ENCODE peak calls at places on chromosome 6, in nine cellular contexts. O is CD4-positive, alpha-beta T cell; U is suprapubic skin; K is AG10803; Y is astrocyte of the spinal cord; H is HFFc6; G is thoracic aorta; R is HL-60; E is AG04450. F is an unnamed sample.

GRCh38 chr6:84314377-84314898 is 87.0 kb upstream of the CEP162 start:
- DNase-seq in Y (no peak), K (peak), R (no peak), E (no peak), O (no peak), H (no peak), G (no peak), U (no peak), F (no peak)

GRCh38 chr6:26028753-26029569 is 58.3 kb upstream of the HFE start:
- DNase-seq in K (no peak), R (no peak), Y (peak), E (no peak), U (no peak), H (no peak), O (no peak), G (no peak), F (no peak)

GRCh38 chr6:102717737-102718427 is 1324.4 kb downstream of the GRIK2 start:
- DNase-seq in H (no peak), Y (no peak), R (no peak), G (no peak), K (no peak), E (no peak), U (no peak), O (no peak), F (no peak)

GRCh38 chr6:75735491-75736186 is 13.4 kb upstream of the MYO6 start:
- DNase-seq in U (no peak), O (no peak), Y (peak), G (no peak), R (no peak), E (no peak), K (peak), H (peak), F (no peak)

GRCh38 chr6:28884423-28885148 is 39.2 kb downstream of the TRIM27 start:
- DNase-seq in G (no peak), E (no peak), Y (no peak), U (no peak), K (no peak), H (no peak), R (peak), O (peak), F (no peak)

GRCh38 chr6:141164042-141164748 is 968.5 kb upstream of the GJE1 start:
- DNase-seq in H (no peak), U (no peak), R (no peak), O (no peak), E (no peak), K (no peak), Y (no peak), G (no peak), F (no peak)

GRCh38 chr6:82246802-82247633 is 526 bp downstream of the IBTK start:
- DNase-seq in O (no peak), K (peak), U (peak), G (peak), E (no peak), H (peak), R (peak), Y (peak), F (peak)

GRCh38 chr6:169986171-169986847 is 234.9 kb downstream of the ERMARD start:
- DNase-seq in E (no peak), O (no peak), Y (no peak), U (peak), G (no peak), H (no peak), K (no peak), R (no peak), F (no peak)

GRCh38 chr6:110776413-110776812 is 38.9 kb downstream of the CDK19 start:
- DNase-seq in G (no peak), U (no peak), Y (no peak), E (no peak), K (no peak), H (no peak), O (no peak), R (no peak), F (no peak)

GRCh38 chr6:2680264-2680908 is 70.3 kb downstream of the MYLK4 start:
- DNase-seq in U (no peak), G (no peak), R (no peak), K (no peak), E (no peak), H (no peak), O (no peak), Y (no peak), F (no peak)

GRCh38 chr6:111237757-111238260 is 150.5 kb downstream of the SLC16A10 start:
- DNase-seq in Y (no peak), H (peak), R (no peak), K (peak), U (no peak), O (no peak), G (no peak), E (no peak), F (no peak)

GRCh38 chr6:69732640-69733039 is 64.2 kb downstream of the LMBRD1 start:
- DNase-seq in K (peak), U (no peak), H (no peak), G (no peak), R (no peak), O (no peak), E (no peak), Y (peak), F (no peak)

GRCh38 chr6:79630883-79631799 is at the start of gene SH3BGRL2:
- DNase-seq in U (peak), H (no peak), R (peak), K (peak), G (no peak), E (peak), O (peak), Y (peak), F (peak)

GRCh38 chr6:14622878-14623542 is 505.4 kb downstream of the CD83 start:
- DNase-seq in K (no peak), Y (no peak), H (no peak), R (no peak), G (no peak), U (no peak), O (no peak), E (no peak), F (no peak)

GRCh38 chr6:167968091-167968490 is 29.4 kb upstream of the KIF25 start:
- DNase-seq in R (no peak), K (no peak), H (no peak), O (no peak), U (no peak), E (no peak), G (no peak), Y (no peak), F (peak)

GRCh38 chr6:136963259-136963658 is 41.2 kb downstream of the SLC35D3 start:
- DNase-seq in R (no peak), Y (no peak), O (no peak), K (no peak), U (no peak), G (no peak), E (no peak), H (no peak), F (no peak)

GRCh38 chr6:54541521-54541920 is 233.3 kb downstream of the TINAG start:
- DNase-seq in O (no peak), H (no peak), R (no peak), K (peak), E (no peak), U (no peak), Y (no peak), G (no peak), F (no peak)

GRCh38 chr6:30447237-30447636 is 42.1 kb upstream of the HLA-E start:
- DNase-seq in G (no peak), O (no peak), U (no peak), Y (peak), E (no peak), K (peak), H (no peak), R (no peak), F (peak)

GRCh38 chr6:44201200-44201599 is 15.5 kb upstream of the MYMX start:
- DNase-seq in H (no peak), E (no peak), O (no peak), R (no peak), Y (no peak), U (no peak), K (no peak), G (no peak), F (no peak)

GRCh38 chr6:81265106-81265505 is 487.4 kb downstream of the TENT5A start:
- DNase-seq in Y (peak), K (peak), E (peak), U (no peak), G (peak), R (no peak), O (no peak), H (no peak), F (no peak)

GRCh38 chr6:152642578-152643375 is 5.6 kb upstream of the SYNE1 start:
- DNase-seq in R (peak), Y (peak), E (no peak), G (no peak), H (peak), U (no peak), K (peak), O (no peak), F (peak)

GRCh38 chr6:75023634-75024033 is 182.2 kb downstream of the COL12A1 start:
- DNase-seq in Y (no peak), R (no peak), H (no peak), U (no peak), G (no peak), O (no peak), E (no peak), K (no peak), F (no peak)

GRCh38 chr6:34663887-34664269 is 32.7 kb downstream of the ILRUN start:
- DNase-seq in E (no peak), K (no peak), G (no peak), R (peak), Y (no peak), O (no peak), U (no peak), H (peak), F (no peak)

GRCh38 chr6:46128476-46128875 is 1.3 kb upstream of the ENPP4 start:
- DNase-seq in O (no peak), K (no peak), U (no peak), H (no peak), G (no peak), R (peak), Y (no peak), E (no peak), F (no peak)

GRCh38 chr6:40778918-40779317 is 191.8 kb upstream of the LRFN2 start:
- DNase-seq in Y (no peak), O (no peak), G (no peak), E (no peak), R (no peak), H (no peak), U (no peak), K (no peak), F (no peak)

GRCh38 chr6:125170376-125170775 is 16.8 kb downstream of the TPD52L1 start:
- DNase-seq in U (no peak), R (no peak), H (peak), Y (no peak), K (peak), G (no peak), O (no peak), E (no peak), F (no peak)

GRCh38 chr6:78611886-78612480 is 255.4 kb upstream of the IRAK1BP1 start:
- DNase-seq in K (peak), G (no peak), U (no peak), O (no peak), E (no peak), H (peak), R (no peak), Y (peak), F (no peak)

GRCh38 chr6:100721256-100721655 is 159.9 kb downstream of the ASCC3 start:
- DNase-seq in K (no peak), U (no peak), E (no peak), H (no peak), G (no peak), O (no peak), R (no peak), Y (no peak), F (no peak)

GRCh38 chr6:43628392-43629103 is 516 bp downstream of the GTPBP2 start:
- DNase-seq in E (no peak), H (peak), Y (peak), U (no peak), K (peak), R (peak), O (peak), G (no peak), F (peak)

GRCh38 chr6:82179415-82179814 is 68.1 kb downstream of the IBTK start:
- DNase-seq in E (no peak), K (no peak), U (no peak), G (no peak), Y (no peak), H (no peak), R (no peak), O (no peak), F (no peak)

GRCh38 chr6:105057160-105057559 is 100.3 kb downstream of the LIN28B start:
- DNase-seq in H (no peak), O (no peak), E (no peak), U (no peak), Y (no peak), G (no peak), K (no peak), R (no peak), F (no peak)

GRCh38 chr6:46772754-46773153 is 20.4 kb upstream of the MEP1A start:
- DNase-seq in E (no peak), G (no peak), Y (no peak), U (no peak), O (no peak), R (peak), H (no peak), K (no peak), F (no peak)

GRCh38 chr6:138847884-138848283 is 52.0 kb downstream of the ECT2L start:
- DNase-seq in H (no peak), R (no peak), K (peak), Y (no peak), E (no peak), G (no peak), U (no peak), O (no peak), F (no peak)

GRCh38 chr6:164039954-164040375 is 625.4 kb downstream of the QKI start:
- DNase-seq in O (no peak), H (no peak), Y (no peak), U (no peak), G (no peak), K (peak), E (no peak), R (no peak), F (no peak)

GRCh38 chr6:66896415-66896814 is 1189.4 kb upstream of the EYS start:
- DNase-seq in H (no peak), O (no peak), K (no peak), G (no peak), E (no peak), Y (no peak), U (no peak), R (no peak), F (no peak)

GRCh38 chr6:98828991-98829411 is 5.4 kb upstream of the POU3F2 start:
- DNase-seq in O (no peak), U (no peak), H (no peak), G (no peak), E (no peak), R (no peak), Y (no peak), K (no peak), F (no peak)

GRCh38 chr6:2999005-2999620 is 581 bp upstream of the NQO2 start:
- DNase-seq in R (peak), H (peak), K (peak), G (peak), O (no peak), U (peak), Y (no peak), E (no peak), F (no peak)

GRCh38 chr6:1406306-1407058 is 17.1 kb downstream of the FOXF2 start:
- DNase-seq in K (peak), G (no peak), E (no peak), R (peak), H (peak), O (no peak), U (peak), Y (no peak), F (no peak)
- TF ChIP-seq CTCF in K (no peak), G (no peak), E (peak), R (no peak), H (peak), O (no peak), U (no peak), Y (no peak), F (no peak)

DNA sequence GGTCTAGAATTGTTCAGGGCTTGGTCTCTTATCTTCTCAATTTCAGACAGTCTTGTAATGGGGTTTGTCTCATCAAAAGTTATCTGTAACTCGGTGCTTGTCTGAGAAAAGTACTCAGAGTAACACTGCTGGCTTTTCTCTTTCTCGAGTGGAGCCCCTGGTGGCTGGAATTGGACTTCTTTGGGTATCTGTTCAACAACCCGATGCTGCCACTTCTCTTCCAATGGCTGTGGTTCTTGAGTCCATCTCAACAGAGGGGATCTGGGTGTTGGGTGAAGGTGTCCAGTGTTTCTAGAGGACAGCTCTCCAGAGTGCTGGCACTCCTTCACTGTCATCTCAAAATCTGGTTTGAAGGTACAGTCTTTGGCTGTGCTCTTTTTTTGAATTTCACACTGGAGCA is 24.6 kb downstream of the DST start:
- DNase-seq in U (no peak), O (no peak), H (no peak), G (no peak), R (no peak), E (no peak), K (no peak), Y (no peak), F (no peak)
- TF ChIP-seq CTCF in U (no peak), O (no peak), H (peak), G (no peak), R (no peak), E (peak), K (no peak), Y (peak), F (no peak)

GRCh38 chr6:88167625-88167937 is 1.4 kb upstream of the CNR1 start:
- DNase-seq in O (no peak), H (no peak), K (no peak), R (no peak), Y (no peak), G (no peak), E (no peak), U (no peak), F (no peak)

GRCh38 chr6:88166493-88166900 is 350 bp upstream of the CNR1 start:
- DNase-seq in Y (no peak), O (no peak), R (no peak), E (no peak), U (no peak), G (no peak), K (no peak), H (no peak), F (peak)

GRCh38 chr6:88165087-88165876 is 865 bp downstream of the CNR1 start:
- DNase-seq in E (no peak), Y (no peak), H (no peak), U (no peak), G (no peak), O (no peak), K (no peak), R (no peak), F (no peak)

GRCh38 chr6:88166901-88167624 is 916 bp upstream of the CNR1 start:
- DNase-seq in E (no peak), K (no peak), Y (no peak), O (no peak), U (no peak), R (no peak), G (no peak), H (no peak), F (peak)

DNA sequence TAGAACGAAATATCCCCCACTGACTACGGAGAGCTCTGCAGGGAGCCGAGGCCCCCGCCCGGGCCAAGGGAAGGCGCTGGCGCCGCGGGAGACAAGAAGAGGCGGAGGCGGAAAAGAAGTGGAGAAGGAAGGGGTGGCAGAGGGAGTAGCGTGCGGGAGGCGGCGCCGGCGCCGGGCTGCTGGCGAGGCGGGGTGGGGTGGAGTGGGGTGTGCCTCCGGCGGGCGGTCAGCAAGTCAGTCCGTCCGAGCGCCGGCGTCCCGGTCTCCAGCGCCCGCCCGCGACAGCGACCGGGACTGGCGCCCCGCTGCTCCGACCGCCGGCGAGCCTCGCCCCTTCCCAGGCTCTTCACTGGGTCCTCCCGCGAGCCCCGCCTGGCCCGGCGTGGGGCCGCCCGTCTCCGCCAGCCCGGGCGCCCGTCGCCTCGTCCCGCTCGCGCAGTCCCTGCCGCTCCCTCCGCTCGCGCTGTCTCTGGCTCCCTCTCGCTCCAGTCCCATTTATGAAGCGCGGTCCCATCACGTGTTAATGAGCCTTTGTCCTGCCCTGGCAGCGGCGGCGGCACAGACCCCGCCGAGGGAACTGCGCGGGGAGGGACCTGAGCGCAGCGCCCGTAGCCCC is at the start of gene CNR1:
- DNase-seq in U (no peak), R (peak), G (no peak), E (no peak), H (no peak), K (peak), Y (no peak), O (no peak), F (peak)
- TF ChIP-seq CTCF in U (no peak), R (no peak), G (no peak), E (no peak), H (no peak), K (no peak), Y (no peak), O (no peak), F (no peak)

DNA sequence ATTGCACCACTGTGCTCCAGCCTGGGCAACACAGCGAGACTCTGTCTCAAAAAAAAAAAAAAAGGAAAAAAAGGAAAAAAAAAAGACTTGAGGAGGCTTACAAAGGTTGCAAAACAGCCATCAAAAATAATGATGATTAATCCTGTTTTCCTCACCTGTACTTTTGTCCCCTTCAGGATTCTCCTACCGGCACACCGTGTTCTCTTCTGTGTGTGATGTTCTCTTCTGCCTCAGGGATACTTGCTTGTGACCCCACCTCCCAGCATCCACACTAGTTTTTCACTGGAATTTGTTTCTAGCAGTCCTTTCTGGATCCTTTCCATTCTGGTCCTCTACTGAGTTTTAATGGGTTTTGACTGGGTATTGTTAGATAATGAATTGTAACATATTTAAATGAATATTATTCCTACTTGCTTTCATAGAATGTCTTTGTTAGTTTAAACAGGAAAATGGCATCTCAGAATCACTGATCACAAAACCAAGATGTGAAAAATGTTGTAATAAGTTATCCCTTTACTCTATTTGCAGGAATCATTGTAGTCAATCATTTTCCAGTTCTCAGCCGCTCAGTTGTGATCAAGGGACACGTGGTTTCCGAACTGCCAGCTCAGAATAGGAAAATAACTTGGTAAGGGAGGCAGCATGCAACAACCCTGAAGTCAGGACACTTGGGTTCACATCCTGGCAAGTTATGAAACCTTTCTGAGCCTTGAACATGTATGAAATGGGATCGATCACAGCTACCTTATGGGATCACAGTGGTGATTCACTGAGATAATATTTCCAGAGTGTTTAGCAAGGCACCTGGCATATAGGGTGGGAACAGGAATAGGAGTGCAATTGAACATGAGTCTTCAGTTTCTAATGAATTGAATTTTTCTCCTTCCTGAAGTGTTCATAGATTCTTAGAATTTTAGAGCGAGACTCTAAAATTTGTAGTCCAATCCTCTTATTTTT is 8.5 kb downstream of the C6orf89 start:
- DNase-seq in K (no peak), G (no peak), R (no peak), O (no peak), E (no peak), Y (no peak), H (no peak), U (no peak), F (no peak)
- TF ChIP-seq CTCF in K (no peak), G (no peak), R (no peak), O (no peak), E (no peak), Y (no peak), H (no peak), U (no peak), F (no peak)

GRCh38 chr6:157898169-157898568 is 75.1 kb downstream of the SNX9 start:
- DNase-seq in R (no peak), G (no peak), E (no peak), H (no peak), U (no peak), O (no peak), Y (peak), K (no peak), F (no peak)
- TF ChIP-seq CTCF in R (no peak), G (no peak), E (peak), H (no peak), U (no peak), O (peak), Y (peak), K (no peak), F (no peak)

F was measured in nephron progenitor cell.